ENCODE peak calls at places on chromosomes 4 and X, in eight cellular contexts. S, L, B, V, E, J, Q and Y are unnamed samples.

GRCh38 chr4:8920289-8920965 is 48.8 kb upstream of the HMX1 start:
- DNase-seq in V (no peak), S (no peak), B (no peak), L (no peak), J (no peak), E (no peak), Q (peak; percentile 17), Y (no peak)

GRCh38 chr4:27638163-27638915 is 777.7 kb downstream of the STIM2 start:
- DNase-seq in B (no peak), V (no peak), L (no peak), S (peak; percentile 53), E (no peak), J (no peak), Q (no peak), Y (no peak)

GRCh38 chrX:21645437-21646220 is 12.5 kb downstream of the KLHL34 start:
- DNase-seq in J (no peak), B (no peak), E (no peak), Q (no peak), S (no peak), L (no peak), V (no peak), Y (no peak)

GRCh38 chrX:150421816-150422215 is 58.7 kb downstream of the MAMLD1 start:
- DNase-seq in B (no peak), J (no peak), Q (no peak), S (no peak), L (no peak), E (no peak), V (no peak), Y (no peak)

GRCh38 chrX:22818061-22818460 is 181.7 kb upstream of the DDX53 start:
- DNase-seq in E (no peak), Q (no peak), L (no peak), J (no peak), B (no peak), V (no peak), S (no peak), Y (peak; percentile 42)

GRCh38 chr4:93749351-93749761 is 79.2 kb upstream of the ATOH1 start:
- DNase-seq in B (no peak), L (no peak), S (no peak), V (no peak), J (no peak), E (no peak), Q (no peak), Y (no peak)

GRCh38 chrX:13828392-13828791 is 11.5 kb upstream of the GPM6B start:
- DNase-seq in B (no peak), S (peak; percentile 68), J (no peak), Q (no peak), L (no peak), V (peak; percentile 11), E (no peak), Y (no peak)

GRCh38 chr4:21181716-21182115 is 481.5 kb downstream of the PACRGL start:
- DNase-seq in J (no peak), B (no peak), Q (no peak), L (no peak), S (no peak), V (peak; percentile 12), E (no peak), Y (no peak)

GRCh38 chrX:130805906-130806305 is 97.1 kb downstream of the ENOX2 start:
- DNase-seq in V (no peak), Q (no peak), J (no peak), L (no peak), B (no peak), S (peak; percentile 68), E (no peak), Y (no peak)

GRCh38 chr4:54781771-54782170 is 124.0 kb downstream of the KIT start:
- DNase-seq in V (no peak), L (no peak), S (no peak), J (no peak), Q (no peak), B (no peak), E (no peak), Y (no peak)

GRCh38 chr4:56187601-56188177 is 199.6 kb downstream of the AASDH start:
- DNase-seq in V (peak; percentile 19), S (no peak), B (no peak), J (no peak), L (no peak), E (no peak), Q (no peak), Y (no peak)